ENCODE peak calls at places on chromosomes 5 and 9, in four cellular contexts. B is neural progenitor cell, I is HCT116, G is PC-3. R is an unnamed sample.

GRCh38 chr9:137176302-137177182 is 4.7 kb upstream of the TMEM210 start:
- DNase-seq in I (no peak), B (peak; percentile 57), G (peak; percentile 53), R (peak; percentile 74)

GRCh38 chr9:131478421-131478868 is 24.3 kb upstream of the POMT1 start:
- DNase-seq in I (peak; percentile 3), B (peak; percentile 81), G (peak; percentile 33), R (peak; percentile 59)

GRCh38 chr5:83464261-83464660 is 7.3 kb upstream of the VCAN start:
- DNase-seq in G (no peak), B (no peak), I (no peak), R (no peak)

GRCh38 chr5:179786861-179787260 is 6.9 kb upstream of the LTC4S start:
- DNase-seq in B (no peak), G (no peak), I (no peak), R (no peak)

GRCh38 chr9:127555830-127556820 is 56.0 kb upstream of the STXBP1 start:
- DNase-seq in I (peak; percentile 80), G (peak; percentile 92), B (no peak), R (peak; percentile 80)

GRCh38 chr5:166880456-166880855 is 1411.0 kb upstream of the WWC1 start:
- DNase-seq in B (no peak), G (no peak), I (no peak), R (no peak)

GRCh38 chr9:72789915-72790314 is 162.9 kb downstream of the ALDH1A1 start:
- DNase-seq in B (no peak), I (no peak), G (no peak), R (no peak)

GRCh38 chr9:899440-900184 is 58.1 kb downstream of the DMRT1 start:
- DNase-seq in B (peak; percentile 86), G (no peak), I (no peak), R (peak; percentile 21)

DNA sequence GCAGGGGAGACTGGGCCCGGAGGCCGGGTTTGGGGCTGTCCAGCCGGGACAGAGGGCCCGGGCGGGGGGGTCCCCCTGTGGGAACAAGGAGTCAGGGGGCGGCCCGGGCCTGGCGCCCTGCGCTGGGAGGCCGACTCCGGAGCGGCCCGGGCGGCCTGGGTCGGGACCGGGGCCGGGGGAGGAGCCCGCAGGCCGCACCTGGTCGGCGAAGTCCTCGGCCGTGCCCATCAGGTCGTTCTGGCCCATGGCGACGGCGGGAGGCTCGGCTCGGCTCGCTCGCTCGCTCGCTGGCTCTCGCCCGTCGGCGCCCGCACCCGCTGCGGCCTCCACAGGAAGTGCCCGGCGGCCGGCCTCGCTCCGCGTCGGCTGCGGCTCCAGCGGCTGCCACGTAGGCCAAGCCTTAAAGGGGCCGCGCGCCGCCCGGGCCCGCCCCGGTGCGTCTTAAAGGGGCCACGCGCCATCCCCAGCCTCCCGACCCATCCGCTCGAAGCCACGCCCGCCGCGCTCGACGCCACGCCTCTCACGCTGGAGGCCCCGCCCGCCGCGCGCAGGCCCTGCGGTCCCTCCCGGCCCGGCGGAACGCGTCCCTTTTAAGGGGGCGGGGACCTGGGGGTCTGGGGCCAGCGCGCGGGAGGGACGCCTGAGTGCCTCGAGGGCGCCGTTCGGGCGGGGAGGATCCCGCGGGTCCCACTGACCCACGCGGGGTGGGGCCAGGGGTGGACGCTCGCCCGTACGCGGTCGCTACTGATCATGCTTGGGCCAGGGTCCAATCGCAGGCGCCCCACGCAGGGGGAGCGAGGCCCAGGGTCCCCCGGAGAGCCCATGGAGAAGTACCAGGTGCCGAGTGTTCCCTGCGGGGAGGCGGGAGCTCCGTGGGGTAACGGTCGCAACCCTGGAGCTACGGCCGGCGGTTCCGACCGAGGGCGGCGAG is at the start of the genes STKLD1 and SURF4:
- DNase-seq in I (peak; percentile 90), G (peak; percentile 92), B (peak; percentile 99), R (peak; percentile 99)
- TF ChIP-seq CTCF in I (no peak), G (no peak), B (no peak), R (no peak)

GRCh38 chr5:174188300-174188699 is 142.8 kb downstream of the NSG2 start:
- DNase-seq in G (peak; percentile 21), I (peak; percentile 29), B (no peak), R (no peak)
- TF ChIP-seq EZH2phosphoT487 in G (no peak), I (no peak), B (no peak), R (no peak)

GRCh38 chr9:134052491-134052890 is 15.3 kb downstream of the BRD3 start:
- DNase-seq in G (no peak), I (no peak), B (no peak), R (no peak)
- H3K36me3 ChIP-seq in G (no peaks in the 10 kb centered on the region), I (peaks cover 7% of the 10 kb centered on the region), B (no peaks in the 10 kb centered on the region), R (no peaks in the 10 kb centered on the region)

GRCh38 chr5:33184367-33184766 is 256.4 kb upstream of the TARS1 start:
- DNase-seq in I (no peak), B (no peak), G (no peak), R (no peak)

DNA sequence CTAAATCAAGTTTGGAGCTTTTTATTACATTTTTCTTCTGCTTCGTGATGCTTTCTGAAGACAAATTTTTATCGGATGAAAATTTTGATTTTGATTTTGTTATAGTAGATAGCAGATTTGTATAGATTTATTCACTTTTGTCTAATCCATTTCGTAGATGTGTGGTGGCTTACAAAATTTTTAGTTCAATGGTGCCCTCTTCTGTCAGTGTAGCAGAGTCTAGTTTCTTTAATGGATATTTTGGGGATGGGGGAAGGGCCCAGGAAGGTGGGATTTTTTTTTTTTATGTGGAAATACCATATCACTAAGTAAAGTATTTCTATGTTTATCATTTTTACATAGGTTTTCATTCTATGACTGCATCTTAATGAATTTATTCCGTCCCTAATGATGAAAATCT is 259.9 kb upstream of the TARS1 start:
- DNase-seq in G (peak; percentile 66), I (peak; percentile 28), B (peak; percentile 26), R (no peak)
- TF ChIP-seq CTCF in G (peak; percentile 84), I (peak; percentile 63), B (peak; percentile 61), R (peak; percentile 55)